ENCODE peak calls at places on chromosome 1, in seven cellular contexts. W is EH; L is IMR-90; U is effector CD8-positive, alpha-beta T cell; Y is suprapubic skin; Z is activated T-helper 1 cell treated with Interleukin-2 at 50 U/mL for 16 hours; F is Caco-2. N is an unnamed sample.

GRCh38 chr1:26697441-26697977 is 1.7 kb downstream of the ARID1A start:
- DNase-seq in U (no peak), L (no peak), Z (no peak), F (no peak), Y (no peak), W (no peak), N (no peak)

GRCh38 chr1:93846151-93846928 is 32.7 kb downstream of the DNTTIP2 start:
- DNase-seq in Y (peak; percentile 97), U (peak; percentile 81), W (peak; percentile 83), Z (peak; percentile 80), F (peak; percentile 82), L (peak; percentile 74), N (peak; percentile 70)

GRCh38 chr1:200602632-200603031 is 17.9 kb downstream of the KIF14 start:
- DNase-seq in F (no peak), U (no peak), Y (no peak), W (no peak), L (no peak), Z (no peak), N (no peak)

GRCh38 chr1:116322752-116323405 is 50.2 kb upstream of the ATP1A1 start:
- DNase-seq in Z (no peak), W (no peak), Y (no peak), U (no peak), F (peak; percentile 77), L (no peak), N (no peak)

GRCh38 chr1:45926302-45926701 is 122.9 kb downstream of the MAST2 start:
- DNase-seq in L (no peak), F (no peak), W (no peak), Z (no peak), U (no peak), Y (no peak), N (no peak)

GRCh38 chr1:89566761-89567174 is 42.1 kb downstream of the LRRC8B start:
- DNase-seq in W (no peak), U (no peak), F (no peak), Z (no peak), Y (no peak), L (peak; percentile 13), N (peak; percentile 38)

GRCh38 chr1:143691400-143691891 is 280.3 kb downstream of the FAM72C start:
- DNase-seq in W (peak; percentile 33), F (no peak), Z (no peak), U (no peak), L (peak; percentile 39), Y (no peak), N (peak; percentile 65)

GRCh38 chr1:163701783-163702182 is 380.0 kb downstream of the NUF2 start:
- DNase-seq in W (no peak), U (no peak), F (no peak), Z (no peak), Y (no peak), L (no peak), N (no peak)

GRCh38 chr1:54701996-54702395 is 13.7 kb upstream of the TTC4 start:
- DNase-seq in U (no peak), Z (no peak), Y (no peak), W (no peak), F (no peak), L (no peak), N (no peak)

GRCh38 chr1:63662846-63663245 is 69.6 kb downstream of the PGM1 start:
- DNase-seq in Z (no peak), W (peak; percentile 48), Y (no peak), L (peak; percentile 64), U (no peak), F (no peak), N (peak; percentile 70)

GRCh38 chr1:37958690-37959089 is 11.8 kb upstream of the INPP5B start:
- DNase-seq in W (peak; percentile 98), F (no peak), U (no peak), L (peak; percentile 93), Y (no peak), Z (no peak), N (peak; percentile 81)

GRCh38 chr1:115062542-115063004 is 26.7 kb downstream of the TSPAN2 start:
- DNase-seq in Z (peak; percentile 89), U (peak; percentile 77), W (peak; percentile 77), F (peak; percentile 36), Y (no peak), L (no peak), N (no peak)